ENCODE peak calls at places on chromosome 15, in seven cellular contexts. E, O, N, D, L, T and G are unnamed samples.

GRCh38 chr15:81897011-81897677 is 148.7 kb downstream of the MEX3B start:
- DNase-seq in E (peak; percentile 41), O (peak; percentile 59), N (peak; percentile 32), D (peak; percentile 30), L (no peak), T (no peak), G (no peak)

GRCh38 chr15:52480990-52481389 is 47.7 kb downstream of the MYO5A start:
- DNase-seq in E (no peak), O (no peak), N (no peak), D (no peak), L (peak; percentile 21), T (no peak), G (no peak)

GRCh38 chr15:64846246-64846645 is 4.5 kb downstream of the PLEKHO2 start:
- DNase-seq in E (no peak), O (no peak), N (no peak), D (no peak), L (no peak), T (no peak), G (no peak)

GRCh38 chr15:90664650-90665287 is 52.4 kb upstream of the BLM start:
- DNase-seq in E (no peak), O (peak; percentile 50), N (no peak), D (no peak), L (no peak), T (no peak), G (peak; percentile 31)

GRCh38 chr15:67967871-67968423 is 86.2 kb upstream of the PIAS1 start:
- DNase-seq in E (no peak), O (peak; percentile 35), N (no peak), D (peak; percentile 27), L (peak; percentile 59), T (peak; percentile 83), G (peak; percentile 75)

GRCh38 chr15:25709437-25710159 is 153.5 kb downstream of the ATP10A start:
- DNase-seq in E (no peak), O (no peak), N (no peak), D (no peak), L (no peak), T (no peak), G (no peak)

GRCh38 chr15:53837263-53837662 is 77.8 kb upstream of the WDR72 start:
- DNase-seq in E (peak; percentile 38), O (no peak), N (no peak), D (peak; percentile 32), L (peak; percentile 7), T (no peak), G (no peak)

GRCh38 chr15:59701880-59702279 is 12.8 kb upstream of the BNIP2 start:
- DNase-seq in E (no peak), O (no peak), N (no peak), D (no peak), L (no peak), T (no peak), G (no peak)

GRCh38 chr15:96353931-96354730 is 23.6 kb downstream of the NR2F2 start:
- DNase-seq in E (peak; percentile 17), O (no peak), N (no peak), D (no peak), L (no peak), T (peak; percentile 76), G (peak; percentile 72)

GRCh38 chr15:74817370-74817737 is 4.7 kb downstream of the LMAN1L start:
- DNase-seq in E (peak; percentile 70), O (peak; percentile 15), N (peak; percentile 6), D (peak; percentile 77), L (no peak), T (no peak), G (peak; percentile 26)

GRCh38 chr15:40344631-40345120 is 3.9 kb upstream of the CCDC9B start:
- DNase-seq in E (peak; percentile 73), O (peak; percentile 70), N (no peak), D (peak; percentile 45), L (peak; percentile 72), T (peak; percentile 78), G (peak; percentile 70)

GRCh38 chr15:33700695-33701303 is 267.5 kb upstream of the CHRM5 start:
- DNase-seq in E (peak; percentile 79), O (peak; percentile 72), N (peak; percentile 73), D (peak; percentile 62), L (peak; percentile 60), T (peak; percentile 87), G (peak; percentile 79)

GRCh38 chr15:30992465-30992864 is 1.0 kb upstream of the MTMR10 start:
- DNase-seq in E (peak; percentile 24), O (no peak), N (no peak), D (no peak), L (peak; percentile 6), T (no peak), G (no peak)

GRCh38 chr15:30991301-30992072 is at the start of gene MTMR10:
- DNase-seq in E (peak; percentile 65), O (peak; percentile 82), N (peak; percentile 32), D (peak; percentile 76), L (peak; percentile 68), T (peak; percentile 70), G (peak; percentile 78)

GRCh38 chr15:30992073-30992363 is 590 bp upstream of the MTMR10 start:
- DNase-seq in E (no peak), O (no peak), N (no peak), D (no peak), L (no peak), T (no peak), G (no peak)

GRCh38 chr15:30990451-30991300 is 752 bp downstream of the MTMR10 start:
- DNase-seq in E (peak; percentile 34), O (peak; percentile 30), N (no peak), D (no peak), L (no peak), T (no peak), G (no peak)

GRCh38 chr15:30990036-30990435 is 1.4 kb downstream of the MTMR10 start:
- DNase-seq in E (peak; percentile 6), O (no peak), N (no peak), D (no peak), L (no peak), T (no peak), G (no peak)
- TF ChIP-seq CTCF in E (no peak), O (peak; percentile 2), N (no peak), D (no peak), L (no peak), T (no peak), G (no peak)

GRCh38 chr15:78950906-78951840 is 6.3 kb upstream of the CTSH start:
- DNase-seq in E (no peak), O (peak; percentile 30), N (no peak), D (peak; percentile 44), L (no peak), T (no peak), G (no peak)
- TF ChIP-seq CTCF in E (no peak), O (peak; percentile 38), N (peak; percentile 27), D (peak; percentile 8), L (no peak), T (no peak), G (no peak)

DNA sequence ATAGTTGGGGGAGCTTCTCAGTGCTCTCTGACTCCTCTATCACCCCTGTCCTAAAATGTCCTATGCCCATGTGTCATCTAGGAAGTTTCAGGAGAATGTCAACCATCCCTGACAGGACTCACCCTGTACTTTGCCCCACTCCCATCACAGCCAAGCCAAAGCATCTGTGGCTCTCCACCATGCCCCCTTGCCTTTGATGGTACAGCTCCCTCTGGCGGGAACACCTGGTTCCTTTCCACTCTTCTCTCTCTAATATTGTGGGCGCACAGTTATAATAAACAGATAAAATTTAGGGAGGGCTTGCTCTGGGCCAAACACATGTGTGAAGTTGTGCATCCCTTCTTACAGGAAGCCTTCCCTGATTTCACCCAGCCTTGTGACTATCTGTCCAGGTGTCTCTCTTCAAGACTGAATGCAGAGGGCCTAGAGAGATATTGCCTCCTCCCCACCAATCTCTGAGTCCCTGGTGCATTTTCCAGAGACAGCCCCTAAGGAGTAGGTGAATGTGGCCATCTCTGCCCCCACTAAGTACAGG is 62.8 kb downstream of the ISG20 start:
- DNase-seq in E (peak; percentile 54), O (no peak), N (no peak), D (no peak), L (peak; percentile 35), T (peak; percentile 65), G (peak; percentile 46)
- TF ChIP-seq CTCF in E (peak; percentile 31), O (peak; percentile 18), N (peak; percentile 17), D (peak; percentile 38), L (peak; percentile 64), T (peak; percentile 52), G (peak; percentile 32)

GRCh38 chr15:77942611-77943211 is 134.8 kb downstream of the TBC1D2B start:
- DNase-seq in E (no peak), O (no peak), N (no peak), D (no peak), L (no peak), T (no peak), G (no peak)

GRCh38 chr15:77940548-77940947 is 137.0 kb downstream of the TBC1D2B start:
- DNase-seq in E (no peak), O (no peak), N (no peak), D (no peak), L (no peak), T (no peak), G (no peak)

GRCh38 chr15:77939851-77940250 is 137.7 kb downstream of the TBC1D2B start:
- DNase-seq in E (no peak), O (no peak), N (no peak), D (no peak), L (no peak), T (no peak), G (no peak)

GRCh38 chr15:77944002-77944867 is 133.3 kb downstream of the TBC1D2B start:
- DNase-seq in E (peak; percentile 62), O (peak; percentile 77), N (peak; percentile 47), D (peak; percentile 52), L (no peak), T (peak; percentile 76), G (peak; percentile 79)
- TF ChIP-seq CTCF in E (no peak), O (no peak), N (no peak), D (no peak), L (no peak), T (no peak), G (no peak)

GRCh38 chr15:42056934-42057743 is 36.3 kb upstream of the PLA2G4E start:
- DNase-seq in E (peak; percentile 99), O (peak; percentile 56), N (no peak), D (peak; percentile 100), L (no peak), T (peak; percentile 89), G (peak; percentile 89)
- TF ChIP-seq CTCF in E (peak; percentile 59), O (peak; percentile 58), N (peak; percentile 67), D (peak; percentile 43), L (peak; percentile 27), T (peak; percentile 30), G (peak; percentile 38)

GRCh38 chr15:77984446-77984861 is 93.1 kb downstream of the TBC1D2B start:
- DNase-seq in E (no peak), O (no peak), N (no peak), D (no peak), L (no peak), T (no peak), G (peak; percentile 2)

GRCh38 chr15:77982127-77982490 is 95.4 kb downstream of the TBC1D2B start:
- DNase-seq in E (no peak), O (no peak), N (no peak), D (no peak), L (no peak), T (no peak), G (no peak)

GRCh38 chr15:77985031-77985930 is 92.2 kb downstream of the TBC1D2B start:
- DNase-seq in E (no peak), O (no peak), N (no peak), D (no peak), L (no peak), T (no peak), G (peak; percentile 3)

GRCh38 chr15:77983091-77983707 is 94.3 kb downstream of the TBC1D2B start:
- DNase-seq in E (no peak), O (no peak), N (no peak), D (no peak), L (no peak), T (no peak), G (peak; percentile 2)

GRCh38 chr15:77983708-77984445 is 93.6 kb downstream of the TBC1D2B start:
- DNase-seq in E (no peak), O (peak; percentile 28), N (no peak), D (no peak), L (no peak), T (no peak), G (peak; percentile 3)
- TF ChIP-seq CTCF in E (no peak), O (no peak), N (peak; percentile 25), D (no peak), L (peak; percentile 31), T (no peak), G (peak; percentile 22)

GRCh38 chr15:44158111-44158510 is 37.0 kb downstream of the FRMD5 start:
- DNase-seq in E (no peak), O (no peak), N (no peak), D (no peak), L (no peak), T (no peak), G (no peak)
- TF ChIP-seq CTCF in E (no peak), O (no peak), N (no peak), D (no peak), L (no peak), T (no peak), G (no peak)